ENCODE peak calls at places on chromosome 2, in four cellular contexts. C is dorsolateral prefrontal cortex, T is MM.1S, P is Karpas-422. V is an unnamed sample.

GRCh38 chr2:146239392-146240135 is 1605.3 kb upstream of the ACVR2A start:
- DNase-seq in P (no peak), C (no peak), T (no peak), V (no peak)

GRCh38 chr2:76512421-76512820 is 801.7 kb upstream of the GCFC2 start:
- DNase-seq in C (no peak), T (no peak), P (no peak), V (no peak)

GRCh38 chr2:10223932-10224720 is 78.6 kb upstream of the HPCAL1 start:
- DNase-seq in T (no peak), C (peak), P (no peak), V (no peak)

GRCh38 chr2:204705243-204705971 is 160.1 kb downstream of the PARD3B start:
- DNase-seq in C (no peak), P (no peak), T (no peak), V (no peak)

GRCh38 chr2:42900226-42900744 is 107.9 kb upstream of the HAAO start:
- DNase-seq in P (no peak), C (no peak), T (no peak), V (no peak)

GRCh38 chr2:211455225-211455841 is 898.9 kb downstream of the CPS1 start:
- DNase-seq in P (peak), C (no peak), T (peak), V (no peak)

GRCh38 chr2:37764108-37764507 is 92.7 kb upstream of the CDC42EP3 start:
- DNase-seq in T (no peak), P (no peak), C (no peak), V (no peak)

GRCh38 chr2:38947241-38948239 is 57.9 kb downstream of the ARHGEF33 start:
- DNase-seq in T (peak), P (peak), C (peak), V (peak)

GRCh38 chr2:240467659-240468299 is 32.3 kb downstream of the GPC1 start:
- DNase-seq in P (no peak), T (no peak), C (no peak), V (no peak)

GRCh38 chr2:113979172-113980128 is 89.6 kb downstream of the ACTR3 start:
- DNase-seq in P (no peak), T (no peak), C (no peak), V (peak)

GRCh38 chr2:235183789-235184188 is 232.0 kb downstream of the SH3BP4 start:
- DNase-seq in P (no peak), C (no peak), T (no peak), V (no peak)

GRCh38 chr2:235844561-235844960 is 323.6 kb downstream of the GBX2 start:
- DNase-seq in P (no peak), C (no peak), T (no peak), V (no peak)

GRCh38 chr2:71136174-71136573 is 5.7 kb downstream of the MPHOSPH10 start:
- DNase-seq in P (no peak), T (no peak), C (no peak), V (no peak)

GRCh38 chr2:241564596-241565411 is 6.3 kb downstream of the BOK start:
- DNase-seq in C (no peak), T (no peak), P (no peak), V (no peak)

GRCh38 chr2:74577448-74577847 is 22.9 kb downstream of the DOK1 start:
- DNase-seq in P (peak), T (no peak), C (no peak), V (no peak)

GRCh38 chr2:190267302-190267701 is 52.3 kb downstream of the HIBCH start:
- DNase-seq in P (no peak), C (no peak), T (no peak), V (no peak)

GRCh38 chr2:171244970-171245782 is 84.5 kb upstream of the TLK1 start:
- DNase-seq in T (no peak), C (no peak), P (peak), V (no peak)

GRCh38 chr2:170092475-170092874 is 85.5 kb upstream of the MYO3B start:
- DNase-seq in P (no peak), C (no peak), T (no peak), V (no peak)

GRCh38 chr2:36339819-36340218 is 15.8 kb upstream of the CRIM1 start:
- DNase-seq in P (no peak), T (no peak), C (no peak), V (no peak)

GRCh38 chr2:234289789-234290188 is 207.1 kb downstream of the ARL4C start:
- DNase-seq in C (no peak), P (no peak), T (peak), V (no peak)

GRCh38 chr2:152120430-152120829 is 21.6 kb upstream of the CACNB4 start:
- DNase-seq in C (no peak), P (no peak), T (no peak), V (no peak)

GRCh38 chr2:133641497-133641896 is 73.2 kb upstream of the NCKAP5 start:
- DNase-seq in C (peak), T (no peak), P (peak), V (no peak)

GRCh38 chr2:40230717-40231300 is 221.1 kb downstream of the SLC8A1 start:
- DNase-seq in P (no peak), T (no peak), C (no peak), V (no peak)

GRCh38 chr2:168215813-168216212 is 31.6 kb downstream of the STK39 start:
- DNase-seq in T (no peak), C (no peak), P (no peak), V (no peak)

GRCh38 chr2:183089192-183089851 is 10.8 kb downstream of the DUSP19 start:
- DNase-seq in C (no peak), T (no peak), P (peak), V (no peak)

GRCh38 chr2:10753156-10753555 is 31.7 kb downstream of the ATP6V1C2 start:
- DNase-seq in P (no peak), C (no peak), T (no peak), V (no peak)

GRCh38 chr2:222423632-222424280 is 587 bp upstream of the SGPP2 start:
- DNase-seq in C (no peak), P (no peak), T (peak), V (peak)

GRCh38 chr2:42978175-42978886 is 185.9 kb upstream of the HAAO start:
- DNase-seq in P (no peak), T (no peak), C (peak), V (no peak)

GRCh38 chr2:231597627-231598026 is 5.0 kb downstream of the TEX44 start:
- DNase-seq in P (no peak), T (no peak), C (peak), V (no peak)
- H3K27ac ChIP-seq in P (no peak), T (no peak), C (peak), V (no peak)

GRCh38 chr2:224982910-224983688 is 59.2 kb downstream of the DOCK10 start:
- DNase-seq in T (no peak), P (no peak), C (no peak), V (no peak)

GRCh38 chr2:224984641-224985040 is 57.6 kb downstream of the DOCK10 start:
- DNase-seq in T (no peak), P (no peak), C (no peak), V (peak)

GRCh38 chr2:224986479-224986878 is 55.8 kb downstream of the DOCK10 start:
- DNase-seq in T (no peak), P (no peak), C (no peak), V (peak)

GRCh38 chr2:224982226-224982625 is 60.0 kb downstream of the DOCK10 start:
- DNase-seq in P (no peak), C (peak), T (no peak), V (no peak)

GRCh38 chr2:224983719-224984388 is 58.4 kb downstream of the DOCK10 start:
- DNase-seq in T (no peak), C (no peak), P (no peak), V (no peak)
- H3K4me3 ChIP-seq in T (no peak), C (peak), P (no peak), V (peak)

DNA sequence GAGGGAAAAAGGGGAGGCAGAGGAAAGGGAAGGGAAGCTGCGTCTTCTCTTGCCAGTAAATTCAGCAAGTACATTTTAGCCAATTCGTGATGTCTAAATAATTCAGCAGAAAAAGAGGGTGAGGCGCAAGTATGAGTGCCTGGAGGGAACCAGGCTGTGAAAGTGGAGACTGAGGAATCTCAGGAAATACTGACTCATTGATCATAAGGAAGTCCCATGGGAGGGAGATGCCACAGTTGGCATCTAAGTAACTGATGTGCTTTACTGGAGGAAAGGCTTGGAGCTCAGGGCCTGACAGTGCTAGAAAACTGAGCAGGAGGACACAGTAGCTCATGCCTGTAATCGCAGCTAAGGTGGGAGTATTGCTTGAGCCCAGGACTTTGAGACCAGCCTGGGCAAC is 31.1 kb downstream of the KIF5C start:
- DNase-seq in P (no peak), C (no peak), T (no peak), V (no peak)
- H3K27ac ChIP-seq in P (no peak), C (no peak), T (no peak), V (no peak)

DNA sequence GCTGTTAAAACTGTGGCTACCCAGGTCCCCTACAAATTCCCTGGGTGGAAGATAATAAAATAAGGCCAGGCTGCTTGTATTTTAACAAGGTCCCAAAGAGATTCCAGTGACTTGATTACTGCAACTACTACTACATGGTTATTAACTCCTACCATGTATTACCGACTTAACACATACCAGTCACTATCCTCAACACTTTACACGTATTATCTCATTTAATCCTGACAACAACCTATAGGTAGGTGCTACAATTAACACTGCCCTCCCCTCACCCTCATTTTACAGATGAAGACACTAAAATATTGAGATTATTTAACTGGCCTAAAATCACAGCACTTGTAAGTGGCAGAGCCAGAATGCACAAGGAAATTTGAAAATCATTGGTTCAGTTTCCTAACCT is 5.4 kb downstream of the CLASP1 start:
- DNase-seq in C (no peak), T (no peak), P (no peak), V (no peak)
- H3K4me3 ChIP-seq in C (no peak), T (no peak), P (no peak), V (no peak)

V was measured in CD4-positive, CD25-positive, alpha-beta regulatory T cell.